ENCODE peak calls at places on chromosomes 4 and X, in five cellular contexts. One of them, this sample, is unnamed.
A peak's percentile ranks its signal among the peaks of the same experiment; 100 is the strongest.

GRCh38 chr4:181261279-181261678 is 981.9 kb upstream of the TENM3 start:
- DNase-seq in GM10248: no peak
- DNase-seq in caudate nucleus: no peak
- DNase-seq in skeletal muscle cell: peak; percentile 9
- DNase-seq in natural killer cell treated with Interleukin-12 subunit alpha and Interleukin-12 subunit beta and Interleukin-15 and Interleukin-18, amount 100 ng/mL, for 72 hours: no peak
- DNase-seq in this sample: peak; percentile 68

GRCh38 chr4:8607603-8608481 is 15.3 kb downstream of the CPZ start:
- DNase-seq in GM10248: peak; percentile 79
- DNase-seq in caudate nucleus: no peak
- DNase-seq in skeletal muscle cell: no peak
- DNase-seq in natural killer cell treated with Interleukin-12 subunit alpha and Interleukin-12 subunit beta and Interleukin-15 and Interleukin-18, amount 100 ng/mL, for 72 hours: peak; percentile 54
- DNase-seq in this sample: peak; percentile 76

GRCh38 chr4:3765271-3766206 is 646 bp upstream of the ADRA2C start:
- DNase-seq in caudate nucleus: peak; percentile 71
- DNase-seq in natural killer cell treated with Interleukin-12 subunit alpha and Interleukin-12 subunit beta and Interleukin-15 and Interleukin-18, amount 100 ng/mL, for 72 hours: no peak
- DNase-seq in GM10248: no peak
- DNase-seq in skeletal muscle cell: peak; percentile 17
- DNase-seq in this sample: peak; percentile 86

GRCh38 chr4:80235451-80235850 is 31.0 kb upstream of the FGF5 start:
- DNase-seq in GM10248: no peak
- DNase-seq in natural killer cell treated with Interleukin-12 subunit alpha and Interleukin-12 subunit beta and Interleukin-15 and Interleukin-18, amount 100 ng/mL, for 72 hours: no peak
- DNase-seq in skeletal muscle cell: no peak
- DNase-seq in caudate nucleus: no peak
- DNase-seq in this sample: no peak

GRCh38 chr4:40479378-40479777 is 144.2 kb downstream of the CHRNA9 start:
- DNase-seq in GM10248: no peak
- DNase-seq in caudate nucleus: no peak
- DNase-seq in skeletal muscle cell: no peak
- DNase-seq in natural killer cell treated with Interleukin-12 subunit alpha and Interleukin-12 subunit beta and Interleukin-15 and Interleukin-18, amount 100 ng/mL, for 72 hours: no peak
- DNase-seq in this sample: no peak

GRCh38 chr4:94240384-94240783 is 32.7 kb downstream of the SMARCAD1 start:
- DNase-seq in GM10248: no peak
- DNase-seq in caudate nucleus: no peak
- DNase-seq in skeletal muscle cell: no peak
- DNase-seq in natural killer cell treated with Interleukin-12 subunit alpha and Interleukin-12 subunit beta and Interleukin-15 and Interleukin-18, amount 100 ng/mL, for 72 hours: no peak
- DNase-seq in this sample: no peak

GRCh38 chr4:75514949-75515612 is 808 bp downstream of the THAP6 start:
- DNase-seq in caudate nucleus: peak; percentile 60
- DNase-seq in GM10248: peak; percentile 24
- DNase-seq in natural killer cell treated with Interleukin-12 subunit alpha and Interleukin-12 subunit beta and Interleukin-15 and Interleukin-18, amount 100 ng/mL, for 72 hours: no peak
- DNase-seq in skeletal muscle cell: no peak
- DNase-seq in this sample: peak; percentile 3

GRCh38 chr4:16192067-16192466 is 34.2 kb downstream of the TAPT1 start:
- DNase-seq in skeletal muscle cell: no peak
- DNase-seq in natural killer cell treated with Interleukin-12 subunit alpha and Interleukin-12 subunit beta and Interleukin-15 and Interleukin-18, amount 100 ng/mL, for 72 hours: no peak
- DNase-seq in GM10248: no peak
- DNase-seq in caudate nucleus: no peak
- DNase-seq in this sample: no peak

GRCh38 chr4:158161561-158162354 is 11.1 kb downstream of the GASK1B start:
- DNase-seq in skeletal muscle cell: peak; percentile 66
- DNase-seq in natural killer cell treated with Interleukin-12 subunit alpha and Interleukin-12 subunit beta and Interleukin-15 and Interleukin-18, amount 100 ng/mL, for 72 hours: no peak
- DNase-seq in caudate nucleus: no peak
- DNase-seq in GM10248: no peak
- DNase-seq in this sample: peak; percentile 18

GRCh38 chr4:74370912-74371311 is 6.0 kb downstream of the EREG start:
- DNase-seq in GM10248: peak; percentile 35
- DNase-seq in caudate nucleus: no peak
- DNase-seq in skeletal muscle cell: peak; percentile 36
- DNase-seq in natural killer cell treated with Interleukin-12 subunit alpha and Interleukin-12 subunit beta and Interleukin-15 and Interleukin-18, amount 100 ng/mL, for 72 hours: no peak
- DNase-seq in this sample: peak; percentile 74

GRCh38 chrX:118631586-118631985 is 95.8 kb upstream of the IL13RA1 start:
- DNase-seq in natural killer cell treated with Interleukin-12 subunit alpha and Interleukin-12 subunit beta and Interleukin-15 and Interleukin-18, amount 100 ng/mL, for 72 hours: no peak
- DNase-seq in caudate nucleus: no peak
- DNase-seq in skeletal muscle cell: no peak
- DNase-seq in GM10248: no peak
- DNase-seq in this sample: no peak

GRCh38 chrX:49041683-49042529 is 1.3 kb downstream of the TFE3 start:
- DNase-seq in natural killer cell treated with Interleukin-12 subunit alpha and Interleukin-12 subunit beta and Interleukin-15 and Interleukin-18, amount 100 ng/mL, for 72 hours: no peak
- DNase-seq in caudate nucleus: no peak
- DNase-seq in GM10248: no peak
- DNase-seq in skeletal muscle cell: peak; percentile 36
- DNase-seq in this sample: no peak

GRCh38 chrX:13078739-13079444 is 34.5 kb upstream of the FAM9C start:
- DNase-seq in caudate nucleus: peak; percentile 1
- DNase-seq in skeletal muscle cell: peak; percentile 78
- DNase-seq in natural killer cell treated with Interleukin-12 subunit alpha and Interleukin-12 subunit beta and Interleukin-15 and Interleukin-18, amount 100 ng/mL, for 72 hours: no peak
- DNase-seq in GM10248: no peak
- DNase-seq in this sample: peak; percentile 55

GRCh38 chrX:1390621-1391369 is 1.1 kb downstream of the SLC25A6 start:
- DNase-seq in natural killer cell treated with Interleukin-12 subunit alpha and Interleukin-12 subunit beta and Interleukin-15 and Interleukin-18, amount 100 ng/mL, for 72 hours: no peak
- DNase-seq in skeletal muscle cell: no peak
- DNase-seq in caudate nucleus: no peak
- DNase-seq in GM10248: no peak
- DNase-seq in this sample: no peak

GRCh38 chr4:14827111-14827510 is 175.2 kb upstream of the CPEB2 start:
- DNase-seq in skeletal muscle cell: peak; percentile 8
- DNase-seq in GM10248: no peak
- DNase-seq in natural killer cell treated with Interleukin-12 subunit alpha and Interleukin-12 subunit beta and Interleukin-15 and Interleukin-18, amount 100 ng/mL, for 72 hours: no peak
- DNase-seq in caudate nucleus: no peak
- DNase-seq in this sample: no peak

GRCh38 chrX:16491461-16491860 is 158.5 kb upstream of the S100G start:
- DNase-seq in caudate nucleus: no peak
- DNase-seq in natural killer cell treated with Interleukin-12 subunit alpha and Interleukin-12 subunit beta and Interleukin-15 and Interleukin-18, amount 100 ng/mL, for 72 hours: no peak
- DNase-seq in skeletal muscle cell: no peak
- DNase-seq in GM10248: no peak
- DNase-seq in this sample: peak; percentile 0

GRCh38 chr4:666436-666810 is 7.7 kb downstream of the ATP5ME start:
- DNase-seq in natural killer cell treated with Interleukin-12 subunit alpha and Interleukin-12 subunit beta and Interleukin-15 and Interleukin-18, amount 100 ng/mL, for 72 hours: no peak
- DNase-seq in skeletal muscle cell: no peak
- DNase-seq in GM10248: no peak
- DNase-seq in caudate nucleus: no peak
- DNase-seq in this sample: no peak

GRCh38 chr4:77493120-77493767 is 112.4 kb upstream of the CXCL13 start:
- DNase-seq in GM10248: no peak
- DNase-seq in skeletal muscle cell: no peak
- DNase-seq in natural killer cell treated with Interleukin-12 subunit alpha and Interleukin-12 subunit beta and Interleukin-15 and Interleukin-18, amount 100 ng/mL, for 72 hours: no peak
- DNase-seq in caudate nucleus: no peak
- DNase-seq in this sample: no peak

GRCh38 chrX:39508300-39508692 is 589.5 kb downstream of the BCOR start:
- DNase-seq in GM10248: no peak
- DNase-seq in skeletal muscle cell: no peak
- DNase-seq in natural killer cell treated with Interleukin-12 subunit alpha and Interleukin-12 subunit beta and Interleukin-15 and Interleukin-18, amount 100 ng/mL, for 72 hours: no peak
- DNase-seq in caudate nucleus: no peak
- DNase-seq in this sample: no peak

GRCh38 chr4:41098093-41098492 is 116.2 kb downstream of the APBB2 start:
- DNase-seq in natural killer cell treated with Interleukin-12 subunit alpha and Interleukin-12 subunit beta and Interleukin-15 and Interleukin-18, amount 100 ng/mL, for 72 hours: no peak
- DNase-seq in GM10248: no peak
- DNase-seq in skeletal muscle cell: no peak
- DNase-seq in caudate nucleus: no peak
- DNase-seq in this sample: no peak

GRCh38 chr4:119040711-119041185 is 94.9 kb upstream of the MYOZ2 start:
- DNase-seq in natural killer cell treated with Interleukin-12 subunit alpha and Interleukin-12 subunit beta and Interleukin-15 and Interleukin-18, amount 100 ng/mL, for 72 hours: no peak
- DNase-seq in GM10248: no peak
- DNase-seq in skeletal muscle cell: peak; percentile 66
- DNase-seq in caudate nucleus: no peak
- DNase-seq in this sample: no peak

GRCh38 chr4:145130788-145131398 is 32.8 kb downstream of the ABCE1 start:
- DNase-seq in caudate nucleus: no peak
- DNase-seq in natural killer cell treated with Interleukin-12 subunit alpha and Interleukin-12 subunit beta and Interleukin-15 and Interleukin-18, amount 100 ng/mL, for 72 hours: no peak
- DNase-seq in GM10248: no peak
- DNase-seq in skeletal muscle cell: peak; percentile 69
- DNase-seq in this sample: no peak

GRCh38 chrX:103396186-103396585 is 19.8 kb downstream of the BEX3 start:
- DNase-seq in skeletal muscle cell: peak; percentile 47
- DNase-seq in GM10248: no peak
- DNase-seq in caudate nucleus: no peak
- DNase-seq in natural killer cell treated with Interleukin-12 subunit alpha and Interleukin-12 subunit beta and Interleukin-15 and Interleukin-18, amount 100 ng/mL, for 72 hours: no peak
- DNase-seq in this sample: no peak

GRCh38 chrX:308821-309520 is 9.6 kb downstream of the GTPBP6 start:
- DNase-seq in caudate nucleus: no peak
- DNase-seq in GM10248: no peak
- DNase-seq in skeletal muscle cell: no peak
- DNase-seq in natural killer cell treated with Interleukin-12 subunit alpha and Interleukin-12 subunit beta and Interleukin-15 and Interleukin-18, amount 100 ng/mL, for 72 hours: no peak
- DNase-seq in this sample: no peak

GRCh38 chr4:1716065-1716945 is 4.2 kb upstream of the SLBP start:
- DNase-seq in GM10248: no peak
- DNase-seq in caudate nucleus: no peak
- DNase-seq in natural killer cell treated with Interleukin-12 subunit alpha and Interleukin-12 subunit beta and Interleukin-15 and Interleukin-18, amount 100 ng/mL, for 72 hours: no peak
- DNase-seq in skeletal muscle cell: no peak
- DNase-seq in this sample: no peak

GRCh38 chrX:34487364-34487763 is 169.7 kb downstream of the TMEM47 start:
- DNase-seq in skeletal muscle cell: no peak
- DNase-seq in natural killer cell treated with Interleukin-12 subunit alpha and Interleukin-12 subunit beta and Interleukin-15 and Interleukin-18, amount 100 ng/mL, for 72 hours: no peak
- DNase-seq in caudate nucleus: no peak
- DNase-seq in GM10248: no peak
- DNase-seq in this sample: no peak

GRCh38 chrX:134452591-134452990 is 7.4 kb upstream of the HPRT1 start:
- DNase-seq in natural killer cell treated with Interleukin-12 subunit alpha and Interleukin-12 subunit beta and Interleukin-15 and Interleukin-18, amount 100 ng/mL, for 72 hours: no peak
- DNase-seq in GM10248: no peak
- DNase-seq in skeletal muscle cell: no peak
- DNase-seq in caudate nucleus: no peak
- DNase-seq in this sample: no peak

GRCh38 chrX:68999351-68999750 is 165.9 kb downstream of the PJA1 start:
- DNase-seq in natural killer cell treated with Interleukin-12 subunit alpha and Interleukin-12 subunit beta and Interleukin-15 and Interleukin-18, amount 100 ng/mL, for 72 hours: no peak
- DNase-seq in GM10248: no peak
- DNase-seq in caudate nucleus: no peak
- DNase-seq in skeletal muscle cell: no peak
- DNase-seq in this sample: no peak

GRCh38 chr4:39029752-39030694 is 2.2 kb downstream of the TMEM156 start:
- DNase-seq in GM10248: peak; percentile 41
- DNase-seq in natural killer cell treated with Interleukin-12 subunit alpha and Interleukin-12 subunit beta and Interleukin-15 and Interleukin-18, amount 100 ng/mL, for 72 hours: no peak
- DNase-seq in skeletal muscle cell: no peak
- DNase-seq in caudate nucleus: no peak
- DNase-seq in this sample: no peak

GRCh38 chr4:79241846-79242245 is 84.0 kb downstream of the NAA11 start:
- DNase-seq in GM10248: no peak
- DNase-seq in caudate nucleus: no peak
- DNase-seq in skeletal muscle cell: peak; percentile 59
- DNase-seq in natural killer cell treated with Interleukin-12 subunit alpha and Interleukin-12 subunit beta and Interleukin-15 and Interleukin-18, amount 100 ng/mL, for 72 hours: no peak
- DNase-seq in this sample: peak; percentile 14

GRCh38 chr4:31234494-31234893 is 514.3 kb downstream of the PCDH7 start:
- DNase-seq in GM10248: no peak
- DNase-seq in caudate nucleus: no peak
- DNase-seq in natural killer cell treated with Interleukin-12 subunit alpha and Interleukin-12 subunit beta and Interleukin-15 and Interleukin-18, amount 100 ng/mL, for 72 hours: no peak
- DNase-seq in skeletal muscle cell: no peak
- DNase-seq in this sample: no peak

GRCh38 chr4:106172846-106173245 is 143.2 kb downstream of the TBCK start:
- DNase-seq in caudate nucleus: no peak
- DNase-seq in skeletal muscle cell: no peak
- DNase-seq in GM10248: no peak
- DNase-seq in natural killer cell treated with Interleukin-12 subunit alpha and Interleukin-12 subunit beta and Interleukin-15 and Interleukin-18, amount 100 ng/mL, for 72 hours: no peak
- DNase-seq in this sample: no peak

GRCh38 chr4:126687655-126688358 is 945.0 kb upstream of the INTU start:
- DNase-seq in caudate nucleus: no peak
- DNase-seq in natural killer cell treated with Interleukin-12 subunit alpha and Interleukin-12 subunit beta and Interleukin-15 and Interleukin-18, amount 100 ng/mL, for 72 hours: no peak
- DNase-seq in GM10248: no peak
- DNase-seq in skeletal muscle cell: no peak
- DNase-seq in this sample: no peak

GRCh38 chrX:39559229-39559628 is 538.5 kb downstream of the BCOR start:
- DNase-seq in skeletal muscle cell: no peak
- DNase-seq in natural killer cell treated with Interleukin-12 subunit alpha and Interleukin-12 subunit beta and Interleukin-15 and Interleukin-18, amount 100 ng/mL, for 72 hours: no peak
- DNase-seq in GM10248: no peak
- DNase-seq in caudate nucleus: no peak
- DNase-seq in this sample: no peak

GRCh38 chr4:89311433-89311832 is 3.8 kb upstream of the GPRIN3 start:
- DNase-seq in caudate nucleus: no peak
- DNase-seq in GM10248: no peak
- DNase-seq in natural killer cell treated with Interleukin-12 subunit alpha and Interleukin-12 subunit beta and Interleukin-15 and Interleukin-18, amount 100 ng/mL, for 72 hours: no peak
- DNase-seq in skeletal muscle cell: no peak
- DNase-seq in this sample: no peak

This sample was measured in left kidney.